ENCODE peak calls at places on chromosomes 1 and 21, in six cellular contexts. S, Y, B, M, D and G are unnamed samples.

GRCh38 chr1:170704256-170704655 is 40.3 kb downstream of the PRRX1 start:
- DNase-seq in B (no peak), M (no peak), D (no peak), Y (no peak), S (no peak), G (no peak)

GRCh38 chr1:71658295-71658694 is 577.5 kb upstream of the ZRANB2 start:
- DNase-seq in D (no peak), M (no peak), B (no peak), S (no peak), Y (no peak), G (no peak)

GRCh38 chr1:183355797-183356196 is 62.4 kb downstream of the NMNAT2 start:
- DNase-seq in B (no peak), Y (no peak), M (no peak), D (no peak), S (no peak), G (no peak)

GRCh38 chr1:59601032-59601431 is 213.7 kb upstream of the HOOK1 start:
- DNase-seq in Y (peak), S (peak), B (no peak), D (no peak), M (peak), G (no peak)

GRCh38 chr1:27364696-27365371 is 1.9 kb downstream of the MAP3K6 start:
- DNase-seq in S (no peak), D (no peak), B (no peak), Y (no peak), M (no peak), G (no peak)

GRCh38 chr21:42148097-42148496 is 70.8 kb upstream of the ABCG1 start:
- DNase-seq in Y (no peak), B (no peak), D (no peak), M (no peak), S (peak), G (no peak)

GRCh38 chr21:31416465-31416864 is 72.4 kb upstream of the TIAM1 start:
- DNase-seq in M (no peak), Y (no peak), D (no peak), S (no peak), B (no peak), G (no peak)

GRCh38 chr1:117568999-117569398 is 36.8 kb upstream of the TENT5C start:
- DNase-seq in D (no peak), S (no peak), M (no peak), B (no peak), Y (no peak), G (no peak)

GRCh38 chr1:3031401-3032221 is 10.3 kb downstream of the ACTRT2 start:
- DNase-seq in Y (no peak), S (peak), D (no peak), M (peak), B (no peak), G (no peak)

DNA sequence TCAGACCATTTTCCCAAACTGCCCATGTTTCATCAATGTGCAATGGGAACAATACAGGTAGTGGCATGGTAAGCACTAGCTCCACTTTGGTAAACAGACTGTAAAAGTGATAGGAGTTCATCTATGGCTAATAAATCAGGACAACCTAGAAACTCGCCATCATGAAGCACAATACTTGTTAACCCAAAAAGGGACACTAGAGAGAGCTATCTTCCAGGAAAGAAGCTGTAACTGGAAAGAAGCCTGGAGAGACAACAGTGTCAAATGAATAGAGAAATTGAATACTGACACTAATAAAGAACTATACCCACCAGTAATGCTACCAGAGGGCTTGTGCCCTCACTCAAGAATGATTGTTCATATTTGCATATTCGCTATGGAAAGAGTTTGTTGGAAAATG is 164.7 kb upstream of the RGS18 start:
- DNase-seq in Y (no peak), D (no peak), M (no peak), S (no peak), B (no peak), G (no peak)
- TF ChIP-seq CTCF in Y (no peak), D (peak), M (peak), S (no peak), B (no peak), G (no peak)

GRCh38 chr1:160625725-160626498 is 20.9 kb downstream of the SLAMF1 start:
- DNase-seq in B (no peak), Y (no peak), S (no peak), D (no peak), M (no peak), G (no peak)
- TF ChIP-seq POLR2A in B (no peak), Y (no peak), S (no peak), D (no peak), M (no peak), G (no peak)

GRCh38 chr1:203453016-203453415 is 22.6 kb upstream of the PRELP start:
- DNase-seq in D (no peak), Y (no peak), M (no peak), S (no peak), B (no peak), G (no peak)

GRCh38 chr1:203448521-203449061 is 27.0 kb upstream of the PRELP start:
- DNase-seq in B (peak), Y (no peak), M (peak), S (peak), D (no peak), G (no peak)

GRCh38 chr1:203451849-203452784 is 23.5 kb upstream of the PRELP start:
- DNase-seq in B (no peak), S (no peak), Y (no peak), M (no peak), D (no peak), G (no peak)

GRCh38 chr1:203450016-203450415 is 25.6 kb upstream of the PRELP start:
- DNase-seq in S (no peak), D (no peak), B (no peak), M (no peak), Y (no peak), G (no peak)

DNA sequence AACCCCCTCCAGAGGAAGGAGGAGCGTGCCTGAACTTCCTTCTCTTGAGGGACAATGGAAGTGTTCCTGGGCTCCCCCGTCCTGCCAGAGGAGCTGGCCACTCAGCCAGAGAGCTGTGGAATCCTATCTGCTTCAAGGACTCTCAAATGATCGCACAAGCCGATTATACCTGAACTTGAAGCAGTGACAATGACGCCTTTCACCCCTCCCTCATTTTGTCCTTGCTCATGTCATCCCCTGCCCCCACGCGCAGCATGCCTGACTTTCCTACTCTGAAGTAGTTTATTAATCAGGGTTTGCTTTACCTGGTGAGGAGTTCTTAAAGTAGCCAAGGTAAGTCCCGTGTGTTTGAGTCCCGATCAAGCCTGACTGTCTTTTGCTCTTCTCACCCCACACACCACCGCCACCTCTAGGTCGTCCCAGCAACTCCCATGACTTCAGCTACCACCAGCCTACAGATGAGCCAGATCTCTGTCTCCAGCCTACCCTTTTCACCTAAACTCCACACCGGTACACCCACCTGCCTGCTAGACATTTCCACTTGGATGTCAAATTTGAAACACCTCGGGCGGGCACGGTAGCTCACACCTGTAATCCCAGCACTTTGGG is 25.0 kb upstream of the PRELP start:
- DNase-seq in S (no peak), B (peak), Y (no peak), D (no peak), M (no peak), G (no peak)
- TF ChIP-seq CTCF in S (no peak), B (no peak), Y (no peak), D (no peak), M (no peak), G (no peak)

DNA sequence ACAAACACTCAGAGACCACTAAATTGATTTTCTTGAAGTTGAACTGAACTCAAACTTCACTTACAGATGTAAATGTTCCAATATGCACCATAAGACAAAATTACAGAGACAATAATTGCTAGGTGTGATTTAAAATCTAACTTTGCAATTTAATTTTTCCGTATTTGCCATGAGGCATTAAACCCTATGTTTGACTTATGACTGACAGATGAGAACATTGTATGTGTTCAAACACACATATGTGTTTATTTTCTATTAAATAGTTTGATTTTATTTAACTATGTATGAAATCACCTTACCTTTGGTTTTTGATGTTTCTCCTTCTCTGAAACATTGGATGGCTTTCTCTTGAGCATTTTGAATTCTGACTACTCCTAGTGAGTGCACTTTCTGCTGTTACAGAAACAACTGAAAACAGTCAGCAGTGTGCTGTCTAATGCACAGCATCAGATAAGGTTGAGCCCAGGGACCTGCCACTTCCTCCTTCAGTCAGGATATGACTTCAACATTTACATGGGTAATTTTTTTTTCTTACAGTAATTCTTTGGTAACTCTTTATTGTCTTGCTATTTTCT is at the start of gene SAMSN1:
- DNase-seq in M (peak), Y (peak), S (peak), D (no peak), B (peak), G (no peak)
- TF ChIP-seq POLR2A in M (no peak), Y (no peak), S (peak), D (no peak), B (peak), G (peak)

DNA sequence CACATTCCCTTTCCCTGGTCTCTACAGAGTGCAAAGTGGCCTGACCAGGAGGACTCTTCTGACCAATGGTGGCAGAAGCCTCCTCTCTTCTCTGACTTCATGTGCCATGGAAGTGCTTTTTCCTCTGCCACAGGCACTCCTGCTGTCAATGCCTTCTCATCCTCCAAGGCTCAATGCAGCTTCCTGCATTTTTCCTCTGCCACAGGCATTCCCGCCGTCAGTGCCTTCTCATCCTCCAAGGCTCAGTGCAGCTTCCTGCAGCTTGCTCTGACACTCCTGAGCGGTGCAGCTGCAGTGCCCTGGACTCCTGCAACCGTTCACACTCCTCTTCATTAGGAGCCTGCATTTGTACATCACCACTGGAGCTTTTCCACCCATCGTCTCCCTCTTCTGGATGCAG is 4.7 kb upstream of the ADARB1 start:
- DNase-seq in M (no peak), B (no peak), S (no peak), D (no peak), Y (no peak), G (no peak)
- TF ChIP-seq CTCF in M (no peak), B (no peak), S (no peak), D (no peak), Y (no peak), G (no peak)

GRCh38 chr21:37565530-37566223 is 199.1 kb downstream of the DYRK1A start:
- DNase-seq in B (no peak), M (no peak), D (no peak), S (no peak), Y (no peak), G (no peak)
- TF ChIP-seq POLR2A in B (no peak), M (no peak), D (no peak), S (no peak), Y (no peak), G (no peak)

DNA sequence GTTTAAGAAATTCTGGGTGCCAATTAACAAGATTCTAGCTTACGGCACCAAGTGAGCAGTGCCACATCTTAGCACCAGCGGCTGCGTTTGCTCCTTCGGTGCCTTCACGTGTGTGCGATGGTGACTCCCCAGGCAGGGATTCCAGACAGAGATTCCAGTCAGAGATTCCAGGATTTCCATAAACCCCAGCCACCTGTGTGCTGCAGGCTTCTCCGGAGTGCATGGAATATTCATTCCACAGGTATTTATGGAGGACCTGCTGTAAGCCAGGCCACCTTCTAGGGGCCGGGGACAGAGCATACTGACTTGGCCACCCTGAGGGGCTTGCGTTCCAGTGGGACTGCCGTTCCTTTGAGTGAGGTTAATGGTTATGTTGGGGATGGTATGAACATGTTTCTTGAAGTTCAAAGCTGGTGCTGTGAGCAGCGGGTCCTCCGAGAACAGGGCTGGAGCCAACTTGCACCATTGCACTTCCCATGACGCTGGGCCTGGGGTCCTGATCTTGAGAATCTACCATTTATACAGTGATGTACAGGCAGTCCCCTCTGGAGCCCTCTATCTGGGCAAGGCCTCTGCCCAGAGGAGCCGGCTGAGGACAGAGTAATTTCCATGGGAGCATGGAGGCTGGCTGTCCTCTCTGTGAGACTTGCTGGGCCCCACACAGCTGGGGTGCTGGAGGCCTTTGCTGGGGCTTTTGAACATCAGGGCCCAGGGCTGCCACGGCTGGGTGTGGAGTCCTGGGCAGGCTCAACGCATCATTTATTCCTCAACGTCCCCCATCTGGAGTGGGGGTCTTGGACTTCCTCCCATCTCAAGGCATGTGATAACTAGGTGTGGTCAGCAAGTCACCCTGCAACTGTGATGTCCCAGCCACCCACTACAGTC is 58.8 kb upstream of the AJAP1 start:
- DNase-seq in D (no peak), S (no peak), Y (no peak), M (no peak), B (no peak), G (no peak)
- TF ChIP-seq CTCF in D (no peak), S (no peak), Y (no peak), M (no peak), B (no peak), G (no peak)

GRCh38 chr1:203686091-203686632 is 59.5 kb downstream of the ATP2B4 start:
- DNase-seq in M (no peak), S (no peak), Y (no peak), D (no peak), B (no peak), G (no peak)

GRCh38 chr1:203680765-203681164 is 54.1 kb downstream of the ATP2B4 start:
- DNase-seq in D (no peak), B (no peak), S (no peak), Y (no peak), M (no peak), G (no peak)

GRCh38 chr1:203681739-203682138 is 55.1 kb downstream of the ATP2B4 start:
- DNase-seq in S (no peak), M (no peak), D (no peak), Y (no peak), B (no peak), G (no peak)

GRCh38 chr1:203682401-203683383 is 56.1 kb downstream of the ATP2B4 start:
- DNase-seq in Y (no peak), S (no peak), D (no peak), B (no peak), M (no peak), G (no peak)

GRCh38 chr1:203684077-203684476 is 57.4 kb downstream of the ATP2B4 start:
- DNase-seq in D (no peak), B (no peak), Y (no peak), M (no peak), S (no peak), G (no peak)
- TF ChIP-seq POLR2A in D (no peak), B (no peak), Y (no peak), M (no peak), S (no peak), G (no peak)